ENCODE peak calls at places on chromosomes 11 and 22, in six cellular contexts. R is GM20000; I is HTR-8/SVneo; F is activated CD8-positive, alpha-beta memory T cell treated with anti-CD3 and anti-CD28 coated beads, Interleukin-2, amount 10 ng/mL, durations not matched to agents 7 days and 5 days; M is HS-27A; N is heart right ventricle. E is an unnamed sample.

GRCh38 chr11:67563354-67564114 is 20.1 kb upstream of the GSTP1 start:
- DNase-seq in R (no peak), I (peak; percentile 63), F (no peak), M (peak; percentile 72), N (peak; percentile 38), E (no peak)

GRCh38 chr22:42814215-42814614 is 42.9 kb downstream of the ARFGAP3 start:
- DNase-seq in R (no peak), I (no peak), F (no peak), M (no peak), N (no peak), E (no peak)

GRCh38 chr11:38392176-38392575 is 1794.1 kb upstream of the RAG2 start:
- DNase-seq in R (no peak), I (peak; percentile 15), F (no peak), M (peak; percentile 34), N (no peak), E (no peak)

GRCh38 chr11:12432507-12432906 is 55.1 kb downstream of the PARVA start:
- DNase-seq in R (no peak), I (no peak), F (no peak), M (no peak), N (no peak), E (no peak)

GRCh38 chr11:18927550-18928322 is 11.5 kb downstream of the MRGPRX1 start:
- DNase-seq in R (no peak), I (no peak), F (no peak), M (no peak), N (no peak), E (no peak)

GRCh38 chr22:43570531-43571144 is 158.8 kb downstream of the MPPED1 start:
- DNase-seq in R (no peak), I (no peak), F (no peak), M (no peak), N (no peak), E (no peak)

GRCh38 chr11:16211407-16211806 is 144.9 kb downstream of the SOX6 start:
- DNase-seq in R (no peak), I (no peak), F (no peak), M (no peak), N (no peak), E (no peak)

GRCh38 chr22:24117942-24118341 is 63.3 kb upstream of the SUSD2 start:
- DNase-seq in R (no peak), I (no peak), F (no peak), M (no peak), N (no peak), E (no peak)

GRCh38 chr11:90639687-90640086 is 416.8 kb upstream of the CHORDC1 start:
- DNase-seq in R (no peak), I (no peak), F (no peak), M (no peak), N (no peak), E (no peak)

GRCh38 chr11:69654660-69655478 is 13.9 kb downstream of the CCND1 start:
- DNase-seq in R (no peak), I (no peak), F (no peak), M (no peak), N (no peak), E (no peak)

GRCh38 chr11:126002181-126002580 is 56.3 kb downstream of the VSIG10L2 start:
- DNase-seq in R (no peak), I (no peak), F (no peak), M (no peak), N (no peak), E (no peak)

GRCh38 chr11:129724866-129725265 is 90.8 kb upstream of the TMEM45B start:
- DNase-seq in R (no peak), I (no peak), F (no peak), M (no peak), N (no peak), E (no peak)

GRCh38 chr22:25939384-25939783 is 197.4 kb downstream of the MYO18B start:
- DNase-seq in R (no peak), I (no peak), F (no peak), M (no peak), N (no peak), E (no peak)

GRCh38 chr11:126205359-126205758 is 6.1 kb downstream of the RPUSD4 start:
- DNase-seq in R (no peak), I (no peak), F (no peak), M (no peak), N (no peak), E (no peak)

GRCh38 chr11:62976109-62976508 is 8.7 kb downstream of the SLC22A6 start:
- DNase-seq in R (no peak), I (no peak), F (no peak), M (no peak), N (no peak), E (no peak)

GRCh38 chr11:22878604-22879003 is 18.3 kb upstream of the CCDC179 start:
- DNase-seq in R (no peak), I (no peak), F (no peak), M (no peak), N (no peak), E (no peak)

GRCh38 chr11:76237914-76238313 is 31.6 kb upstream of the WNT11 start:
- DNase-seq in R (no peak), I (no peak), F (no peak), M (no peak), N (no peak), E (no peak)

GRCh38 chr22:37410174-37411055 is 16.9 kb downstream of the ELFN2 start:
- DNase-seq in R (no peak), I (no peak), F (no peak), M (no peak), N (peak; percentile 25), E (no peak)

GRCh38 chr11:112584674-112585073 is 324.0 kb upstream of the PLET1 start:
- DNase-seq in R (no peak), I (no peak), F (no peak), M (no peak), N (no peak), E (no peak)

GRCh38 chr22:35995772-35996171 is 32.9 kb downstream of the RBFOX2 start:
- DNase-seq in R (no peak), I (peak; percentile 20), F (no peak), M (peak; percentile 53), N (peak; percentile 58), E (no peak)

GRCh38 chr11:45485070-45485716 is 180.2 kb downstream of the CHST1 start:
- DNase-seq in R (no peak), I (no peak), F (no peak), M (no peak), N (no peak), E (no peak)

GRCh38 chr11:62856333-62856910 is 17.0 kb upstream of the WDR74 start:
- DNase-seq in R (no peak), I (no peak), F (no peak), M (no peak), N (no peak), E (no peak)

GRCh38 chr11:93271596-93271995 is 58.9 kb upstream of the DEUP1 start:
- DNase-seq in R (no peak), I (no peak), F (no peak), M (no peak), N (no peak), E (no peak)

GRCh38 chr11:111851636-111852035 is 19.7 kb downstream of the ALG9 start:
- DNase-seq in R (no peak), I (no peak), F (no peak), M (no peak), N (no peak), E (peak; percentile 20)

GRCh38 chr22:20111689-20112622 is 3.9 kb upstream of the RANBP1 start:
- DNase-seq in R (no peak), I (no peak), F (no peak), M (no peak), N (peak; percentile 6), E (no peak)

GRCh38 chr22:45225732-45226560 is 14.7 kb downstream of the KIAA0930 start:
- DNase-seq in R (no peak), I (no peak), F (no peak), M (no peak), N (no peak), E (peak; percentile 58)

GRCh38 chr11:62256281-62256680 is 13.7 kb upstream of the SCGB2A2 start:
- DNase-seq in R (no peak), I (no peak), F (no peak), M (no peak), N (no peak), E (no peak)